ENCODE peak calls at places on chromosome 17, in five cellular contexts. N is frontal cortex, P is HT1080, T is HCEC 1CT, M is fibroblast of pulmonary artery. Y is an unnamed sample.

GRCh38 chr17:77186141-77186604 is 45.4 kb downstream of the SEC14L1 start:
- DNase-seq in N (no peak), P (no peak), T (no peak), M (no peak), Y (no peak)

GRCh38 chr17:9183297-9183696 is 162.0 kb downstream of the NTN1 start:
- DNase-seq in N (no peak), P (no peak), T (no peak), M (no peak), Y (no peak)

GRCh38 chr17:34098712-34099111 is 156.4 kb upstream of the CCL2 start:
- DNase-seq in N (no peak), P (peak), T (peak), M (no peak), Y (no peak)

GRCh38 chr17:50290074-50290702 is 15.9 kb downstream of the TMEM92 start:
- DNase-seq in N (no peak), P (peak), T (peak), M (peak), Y (peak)

GRCh38 chr17:30964878-30965277 is 6.0 kb upstream of the RNF135 start:
- DNase-seq in N (no peak), P (peak), T (peak), M (peak), Y (no peak)

GRCh38 chr17:64778367-64779290 is 116.5 kb upstream of the SMURF2 start:
- DNase-seq in N (no peak), P (no peak), T (no peak), M (no peak), Y (no peak)

GRCh38 chr17:50127661-50128361 is 2.1 kb downstream of the SAMD14 start:
- DNase-seq in N (no peak), P (peak), T (peak), M (peak), Y (no peak)

GRCh38 chr17:76147211-76148014 is 6.4 kb upstream of the FOXJ1 start:
- DNase-seq in N (no peak), P (peak), T (peak), M (peak), Y (peak)

GRCh38 chr17:33506889-33507650 is 214.0 kb upstream of the ASIC2 start:
- DNase-seq in N (no peak), P (peak), T (no peak), M (peak), Y (no peak)

GRCh38 chr17:3534881-3535252 is 22.7 kb downstream of the TRPV3 start:
- DNase-seq in N (no peak), P (peak), T (peak), M (peak), Y (peak)

GRCh38 chr17:65455972-65456343 is 105.5 kb downstream of the AXIN2 start:
- DNase-seq in N (peak), P (peak), T (no peak), M (peak), Y (no peak)

GRCh38 chr17:82848022-82848592 is 8.3 kb upstream of the ZNF750 start:
- DNase-seq in N (no peak), P (no peak), T (no peak), M (peak), Y (no peak)

GRCh38 chr17:75468311-75468754 is 11.9 kb downstream of the TMEM94 start:
- DNase-seq in N (no peak), P (no peak), T (no peak), M (no peak), Y (no peak)

GRCh38 chr17:64984776-64985521 is 65.7 kb upstream of the LRRC37A3 start:
- DNase-seq in N (no peak), P (no peak), T (no peak), M (peak), Y (no peak)

GRCh38 chr17:39753514-39754160 is 15.9 kb downstream of the GRB7 start:
- DNase-seq in N (no peak), P (no peak), T (no peak), M (no peak), Y (no peak)

GRCh38 chr17:67824735-67825626 is at the start of gene BPTF:
- DNase-seq in N (peak), P (peak), T (peak), M (peak), Y (peak)

GRCh38 chr17:5947701-5948180 is 122.4 kb upstream of the WSCD1 start:
- DNase-seq in N (no peak), P (no peak), T (no peak), M (no peak), Y (no peak)

GRCh38 chr17:45311762-45312476 is 4.9 kb downstream of the MAP3K14 start:
- DNase-seq in N (no peak), P (peak), T (no peak), M (no peak), Y (no peak)

GRCh38 chr17:79778504-79779087 is 648 bp downstream of the CBX2 start:
- DNase-seq in N (no peak), P (no peak), T (no peak), M (no peak), Y (no peak)

GRCh38 chr17:51668155-51668962 is 408.0 kb downstream of the UTP18 start:
- DNase-seq in N (no peak), P (no peak), T (no peak), M (no peak), Y (no peak)

GRCh38 chr17:29059281-29059680 is 16.3 kb downstream of the PIPOX start:
- DNase-seq in N (no peak), P (peak), T (peak), M (peak), Y (no peak)

GRCh38 chr17:16423226-16423872 is 8.0 kb downstream of the TRPV2 start:
- DNase-seq in N (no peak), P (no peak), T (no peak), M (no peak), Y (no peak)

GRCh38 chr17:39306509-39307212 is 80.9 kb upstream of the STAC2 start:
- DNase-seq in N (no peak), P (no peak), T (no peak), M (peak), Y (no peak)

GRCh38 chr17:15123593-15124590 is 141.2 kb downstream of the PMP22 start:
- DNase-seq in N (no peak), P (peak), T (peak), M (no peak), Y (no peak)

GRCh38 chr17:75428775-75429469 is 23.4 kb upstream of the GRB2 start:
- DNase-seq in N (peak), P (peak), T (peak), M (peak), Y (peak)

GRCh38 chr17:50534222-50534978 is 1.9 kb downstream of the EPN3 start:
- DNase-seq in N (no peak), P (no peak), T (no peak), M (peak), Y (no peak)

GRCh38 chr17:42850964-42851363 is at the start of gene AOC3:
- DNase-seq in N (no peak), P (no peak), T (no peak), M (no peak), Y (no peak)

GRCh38 chr17:6796887-6797490 is 21.0 kb downstream of the FBXO39 start:
- DNase-seq in N (no peak), P (peak), T (peak), M (peak), Y (no peak)